ENCODE peak calls at places on chromosomes 7 and 10, in six cellular contexts. One of them, this sample, is unnamed.

GRCh38 chr7:108165726-108166125 is 35.6 kb upstream of the LAMB4 start:
- DNase-seq in RWPE1: no peak
- DNase-seq in AG04450: no peak
- DNase-seq in transverse colon: no peak
- DNase-seq in left ventricle myocardium inferior: no peak
- DNase-seq in MM.1S: no peak
- DNase-seq in this sample: no peak

GRCh38 chr7:95531605-95532004 is 45.9 kb downstream of the ASB4 start:
- DNase-seq in AG04450: no peak
- DNase-seq in left ventricle myocardium inferior: no peak
- DNase-seq in MM.1S: no peak
- DNase-seq in RWPE1: no peak
- DNase-seq in transverse colon: no peak
- DNase-seq in this sample: no peak

GRCh38 chr7:130822642-130823041 is 88.6 kb upstream of the KLF14 start:
- DNase-seq in transverse colon: no peak
- DNase-seq in left ventricle myocardium inferior: no peak
- DNase-seq in MM.1S: peak; percentile 30
- DNase-seq in AG04450: no peak
- DNase-seq in RWPE1: no peak
- DNase-seq in this sample: no peak

GRCh38 chr7:15057272-15057671 is 154.7 kb upstream of the DGKB start:
- DNase-seq in MM.1S: no peak
- DNase-seq in RWPE1: no peak
- DNase-seq in transverse colon: no peak
- DNase-seq in AG04450: no peak
- DNase-seq in left ventricle myocardium inferior: no peak
- DNase-seq in this sample: no peak

GRCh38 chr10:102523250-102524029 is 19.7 kb downstream of the SUFU start:
- DNase-seq in transverse colon: no peak
- DNase-seq in MM.1S: no peak
- DNase-seq in left ventricle myocardium inferior: no peak
- DNase-seq in RWPE1: no peak
- DNase-seq in AG04450: peak; percentile 21
- DNase-seq in this sample: no peak

GRCh38 chr7:137942459-137943115 is 59.3 kb downstream of the CREB3L2 start:
- DNase-seq in AG04450: no peak
- DNase-seq in left ventricle myocardium inferior: no peak
- DNase-seq in MM.1S: no peak
- DNase-seq in transverse colon: no peak
- DNase-seq in RWPE1: no peak
- DNase-seq in this sample: no peak

GRCh38 chr10:69337312-69338132 is 59.2 kb downstream of the HK1 start:
- DNase-seq in RWPE1: peak; percentile 96
- DNase-seq in left ventricle myocardium inferior: peak; percentile 65
- DNase-seq in MM.1S: no peak
- DNase-seq in transverse colon: no peak
- DNase-seq in AG04450: peak; percentile 34
- DNase-seq in this sample: peak; percentile 87

GRCh38 chr7:114140561-114140960 is 221.8 kb upstream of the PPP1R3A start:
- DNase-seq in MM.1S: no peak
- DNase-seq in transverse colon: no peak
- DNase-seq in left ventricle myocardium inferior: no peak
- DNase-seq in AG04450: no peak
- DNase-seq in RWPE1: no peak
- DNase-seq in this sample: no peak

GRCh38 chr7:867001-867405 is 9.4 kb upstream of the GET4 start:
- DNase-seq in AG04450: peak; percentile 82
- DNase-seq in left ventricle myocardium inferior: peak; percentile 72
- DNase-seq in MM.1S: no peak
- DNase-seq in RWPE1: peak; percentile 26
- DNase-seq in transverse colon: peak; percentile 60
- DNase-seq in this sample: no peak

GRCh38 chr7:126685018-126685573 is 567.6 kb downstream of the GRM8 start:
- DNase-seq in AG04450: no peak
- DNase-seq in transverse colon: no peak
- DNase-seq in RWPE1: no peak
- DNase-seq in MM.1S: no peak
- DNase-seq in left ventricle myocardium inferior: no peak
- DNase-seq in this sample: no peak

GRCh38 chr10:112896273-112896672 is 53.8 kb upstream of the TCF7L2 start:
- DNase-seq in RWPE1: no peak
- DNase-seq in AG04450: no peak
- DNase-seq in left ventricle myocardium inferior: no peak
- DNase-seq in transverse colon: peak; percentile 32
- DNase-seq in MM.1S: no peak
- DNase-seq in this sample: no peak

GRCh38 chr10:112912441-112912911 is 37.6 kb upstream of the TCF7L2 start:
- DNase-seq in transverse colon: peak; percentile 30
- DNase-seq in AG04450: no peak
- DNase-seq in RWPE1: no peak
- DNase-seq in left ventricle myocardium inferior: no peak
- DNase-seq in MM.1S: no peak
- DNase-seq in this sample: no peak

GRCh38 chr7:105261689-105262088 is 127.0 kb downstream of the SRPK2 start:
- DNase-seq in MM.1S: no peak
- DNase-seq in RWPE1: no peak
- DNase-seq in left ventricle myocardium inferior: no peak
- DNase-seq in AG04450: no peak
- DNase-seq in transverse colon: peak; percentile 16
- DNase-seq in this sample: no peak

GRCh38 chr10:81820418-81820817 is 54.6 kb upstream of the NRG3 start:
- DNase-seq in MM.1S: peak; percentile 54
- DNase-seq in RWPE1: no peak
- DNase-seq in AG04450: no peak
- DNase-seq in transverse colon: no peak
- DNase-seq in left ventricle myocardium inferior: no peak
- DNase-seq in this sample: no peak

GRCh38 chr10:132776186-132776585 is 9.8 kb downstream of the NKX6-2 start:
- DNase-seq in transverse colon: no peak
- DNase-seq in AG04450: no peak
- DNase-seq in RWPE1: no peak
- DNase-seq in left ventricle myocardium inferior: no peak
- DNase-seq in MM.1S: no peak
- DNase-seq in this sample: no peak

GRCh38 chr10:12048547-12048946 is 5.9 kb upstream of the UPF2 start:
- DNase-seq in transverse colon: no peak
- DNase-seq in MM.1S: no peak
- DNase-seq in RWPE1: no peak
- DNase-seq in left ventricle myocardium inferior: no peak
- DNase-seq in AG04450: no peak
- DNase-seq in this sample: no peak

GRCh38 chr7:36390199-36391090 is 783 bp downstream of the ANLN start:
- DNase-seq in left ventricle myocardium inferior: peak; percentile 33
- DNase-seq in MM.1S: peak; percentile 64
- DNase-seq in transverse colon: peak; percentile 85
- DNase-seq in AG04450: peak; percentile 61
- DNase-seq in RWPE1: peak; percentile 93
- DNase-seq in this sample: peak; percentile 96

GRCh38 chr7:39304683-39305405 is 261.4 kb upstream of the YAE1 start:
- DNase-seq in MM.1S: no peak
- DNase-seq in transverse colon: no peak
- DNase-seq in left ventricle myocardium inferior: no peak
- DNase-seq in AG04450: no peak
- DNase-seq in RWPE1: no peak
- DNase-seq in this sample: no peak

GRCh38 chr7:55113760-55114541 is 95.1 kb downstream of the EGFR start:
- DNase-seq in AG04450: no peak
- DNase-seq in RWPE1: no peak
- DNase-seq in MM.1S: no peak
- DNase-seq in transverse colon: no peak
- DNase-seq in left ventricle myocardium inferior: no peak
- DNase-seq in this sample: no peak

GRCh38 chr10:70295321-70295720 is 11.5 kb upstream of the NPFFR1 start:
- DNase-seq in transverse colon: no peak
- DNase-seq in left ventricle myocardium inferior: no peak
- DNase-seq in MM.1S: no peak
- DNase-seq in RWPE1: peak; percentile 37
- DNase-seq in AG04450: no peak
- DNase-seq in this sample: no peak

GRCh38 chr10:72783290-72783689 is 91.3 kb downstream of the MCU start:
- DNase-seq in RWPE1: no peak
- DNase-seq in transverse colon: no peak
- DNase-seq in AG04450: no peak
- DNase-seq in MM.1S: no peak
- DNase-seq in left ventricle myocardium inferior: no peak
- DNase-seq in this sample: no peak

GRCh38 chr10:639751-640672 is 49.5 kb downstream of the DIP2C start:
- DNase-seq in AG04450: no peak
- DNase-seq in transverse colon: no peak
- DNase-seq in RWPE1: no peak
- DNase-seq in left ventricle myocardium inferior: no peak
- DNase-seq in MM.1S: no peak
- DNase-seq in this sample: no peak

GRCh38 chr7:117338020-117338419 is 15.2 kb upstream of the WNT2 start:
- DNase-seq in transverse colon: no peak
- DNase-seq in RWPE1: no peak
- DNase-seq in left ventricle myocardium inferior: no peak
- DNase-seq in MM.1S: no peak
- DNase-seq in AG04450: no peak
- DNase-seq in this sample: no peak

DNA sequence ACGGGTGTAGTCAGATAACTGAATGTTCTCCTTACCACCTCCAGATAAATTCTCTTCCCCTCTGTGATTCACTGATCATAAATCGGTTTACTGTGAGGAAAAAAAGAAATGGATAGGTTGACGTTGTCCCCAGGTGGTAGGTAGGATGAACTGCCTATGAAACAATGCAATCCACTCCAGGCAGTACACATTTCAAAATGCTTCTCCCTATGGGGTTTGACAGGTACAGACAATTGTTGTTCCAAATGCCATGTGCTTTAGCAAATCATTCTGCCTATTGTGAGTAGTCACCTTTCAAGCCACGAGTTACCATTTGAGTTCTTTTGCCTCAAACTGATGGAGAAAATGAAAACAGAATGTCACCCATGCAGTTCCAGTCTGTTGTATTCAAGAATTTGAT is 21.8 kb downstream of the VIM start:
- DNase-seq in MM.1S: no peak
- DNase-seq in RWPE1: peak; percentile 34
- DNase-seq in transverse colon: no peak
- DNase-seq in AG04450: no peak
- DNase-seq in left ventricle myocardium inferior: no peak
- DNase-seq in this sample: no peak
- TF ChIP-seq CTCF in MM.1S: peak; percentile 17
- TF ChIP-seq CTCF in RWPE1: peak; percentile 37
- TF ChIP-seq CTCF in transverse colon: peak; percentile 42
- TF ChIP-seq CTCF in AG04450: peak; percentile 62
- TF ChIP-seq CTCF in left ventricle myocardium inferior: peak; percentile 17
- TF ChIP-seq CTCF in this sample: peak; percentile 79

DNA sequence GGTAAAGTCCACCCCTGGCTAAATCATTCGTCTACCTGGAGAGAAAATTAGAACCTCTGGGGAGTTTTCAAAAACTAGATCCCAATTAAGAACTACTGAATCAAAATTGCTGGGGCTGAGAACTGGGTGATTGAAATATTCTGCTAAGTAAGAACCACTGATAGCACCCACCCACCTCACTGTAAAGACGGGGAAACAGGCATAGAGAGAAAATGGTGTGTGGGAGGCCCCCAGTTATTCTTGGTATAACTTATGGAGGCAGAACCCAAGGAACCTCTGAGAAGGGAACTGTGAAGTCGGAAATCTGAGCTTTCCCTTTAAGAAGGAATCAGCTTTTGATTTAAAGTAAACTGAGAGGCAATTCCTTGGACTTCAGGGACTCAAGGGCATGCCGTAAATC is 53.1 kb downstream of the PRKAG2 start:
- DNase-seq in RWPE1: no peak
- DNase-seq in left ventricle myocardium inferior: no peak
- DNase-seq in transverse colon: no peak
- DNase-seq in MM.1S: no peak
- DNase-seq in AG04450: no peak
- DNase-seq in this sample: no peak
- H3K27ac ChIP-seq in RWPE1: no peak overlapping the region
- H3K27ac ChIP-seq in left ventricle myocardium inferior: no peak overlapping the region
- H3K27ac ChIP-seq in transverse colon: no peak overlapping the region
- H3K27ac ChIP-seq in MM.1S: no peak overlapping the region
- H3K27ac ChIP-seq in AG04450: no peak overlapping the region
- H3K27ac ChIP-seq in this sample: no peak overlapping the region

GRCh38 chr7:12436126-12436525 is 32.5 kb upstream of the VWDE start:
- DNase-seq in MM.1S: no peak
- DNase-seq in left ventricle myocardium inferior: no peak
- DNase-seq in AG04450: no peak
- DNase-seq in RWPE1: no peak
- DNase-seq in transverse colon: no peak
- DNase-seq in this sample: no peak

GRCh38 chr7:12436896-12437535 is 33.4 kb upstream of the VWDE start:
- DNase-seq in left ventricle myocardium inferior: no peak
- DNase-seq in RWPE1: no peak
- DNase-seq in transverse colon: no peak
- DNase-seq in AG04450: no peak
- DNase-seq in MM.1S: peak; percentile 17
- DNase-seq in this sample: no peak

GRCh38 chr7:12431886-12432285 is 28.2 kb upstream of the VWDE start:
- DNase-seq in RWPE1: no peak
- DNase-seq in AG04450: no peak
- DNase-seq in left ventricle myocardium inferior: no peak
- DNase-seq in MM.1S: no peak
- DNase-seq in transverse colon: no peak
- DNase-seq in this sample: no peak

DNA sequence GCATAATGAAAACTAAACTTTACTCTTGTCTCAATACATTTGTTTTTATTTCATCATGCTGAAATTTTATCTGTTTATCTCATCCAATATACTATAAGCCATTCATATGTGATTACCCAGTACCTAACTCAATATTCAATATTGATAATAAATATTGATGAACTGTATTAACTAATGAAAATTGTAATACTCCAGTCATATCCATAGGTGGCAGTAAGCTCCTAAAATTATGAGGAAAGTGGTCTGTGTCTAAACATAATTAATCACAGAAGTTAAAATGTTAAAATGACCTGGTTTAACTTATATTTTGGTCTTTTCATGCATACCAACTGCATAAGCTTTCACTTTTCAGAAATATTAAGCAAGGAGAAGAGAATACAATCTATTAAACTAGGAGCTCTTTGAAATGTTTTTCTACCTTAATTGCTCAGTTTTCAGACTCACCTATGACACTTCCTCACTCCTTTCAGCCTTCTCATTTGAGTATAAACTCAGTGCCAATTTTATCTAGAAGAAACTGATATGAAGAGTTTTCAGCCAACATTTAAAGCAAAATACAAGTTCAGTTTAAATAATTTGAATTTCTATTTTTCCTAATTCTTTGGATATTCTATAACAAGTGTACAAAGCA is 30.5 kb upstream of the VWDE start:
- DNase-seq in MM.1S: peak; percentile 31
- DNase-seq in RWPE1: peak; percentile 18
- DNase-seq in left ventricle myocardium inferior: no peak
- DNase-seq in AG04450: no peak
- DNase-seq in transverse colon: no peak
- DNase-seq in this sample: no peak
- TF ChIP-seq CTCF in MM.1S: peak; percentile 63
- TF ChIP-seq CTCF in RWPE1: peak; percentile 68
- TF ChIP-seq CTCF in left ventricle myocardium inferior: peak; percentile 52
- TF ChIP-seq CTCF in AG04450: peak; percentile 53
- TF ChIP-seq CTCF in transverse colon: no peak
- TF ChIP-seq CTCF in this sample: peak; percentile 81

DNA sequence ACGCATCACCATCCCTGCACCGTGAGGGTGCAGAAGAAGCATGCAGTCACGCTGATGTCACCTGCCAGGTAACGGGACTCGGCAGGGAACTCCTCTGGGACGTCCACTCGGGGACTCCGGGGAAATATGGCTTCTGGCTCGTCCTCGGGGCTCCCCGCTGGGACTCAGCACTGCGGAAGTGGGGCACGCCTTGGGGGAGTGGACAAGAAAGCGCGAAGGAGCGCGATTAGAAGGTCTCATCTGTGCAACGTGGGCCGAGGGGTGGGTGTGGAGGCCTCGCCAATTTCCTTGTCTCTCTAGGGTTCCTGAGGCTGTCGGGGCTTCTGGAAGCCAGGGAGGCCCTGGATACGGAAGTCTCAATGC is 949 bp downstream of the ANKMY2 start:
- DNase-seq in AG04450: no peak
- DNase-seq in left ventricle myocardium inferior: peak; percentile 48
- DNase-seq in RWPE1: peak; percentile 30
- DNase-seq in MM.1S: peak; percentile 7
- DNase-seq in transverse colon: peak; percentile 75
- DNase-seq in this sample: peak; percentile 65
- H3K27ac ChIP-seq in AG04450: peak overlapping the region; percentile 63
- H3K27ac ChIP-seq in left ventricle myocardium inferior: peak overlapping the region; percentile 93
- H3K27ac ChIP-seq in RWPE1: peak overlapping the region; percentile 93
- H3K27ac ChIP-seq in MM.1S: no peak overlapping the region
- H3K27ac ChIP-seq in transverse colon: peak overlapping the region; percentile 96
- H3K27ac ChIP-seq in this sample: peak overlapping the region; percentile 66